ENCODE peak calls at places on chromosome 13, in nine cellular contexts. One of them, this sample, is unnamed.

GRCh38 chr13:30142502-30143211 is 164.7 kb downstream of the KATNAL1 start:
- DNase-seq in body of pancreas: peak
- DNase-seq in GM12865: peak
- DNase-seq in keratinocyte: peak
- DNase-seq in GM23248: peak
- DNase-seq in iPS DF 6.9: no peak
- DNase-seq in IMR-90: peak
- DNase-seq in tibial nerve: no peak
- DNase-seq in AG10803: peak
- DNase-seq in this sample: no peak

GRCh38 chr13:51134763-51135365 is 23.8 kb upstream of the C13orf42 start:
- DNase-seq in keratinocyte: no peak
- DNase-seq in GM12865: no peak
- DNase-seq in tibial nerve: no peak
- DNase-seq in IMR-90: no peak
- DNase-seq in AG10803: no peak
- DNase-seq in iPS DF 6.9: no peak
- DNase-seq in GM23248: no peak
- DNase-seq in body of pancreas: no peak
- DNase-seq in this sample: no peak

GRCh38 chr13:21389124-21389523 is 70.0 kb downstream of the ZDHHC20 start:
- DNase-seq in IMR-90: no peak
- DNase-seq in body of pancreas: no peak
- DNase-seq in GM12865: no peak
- DNase-seq in keratinocyte: no peak
- DNase-seq in GM23248: no peak
- DNase-seq in iPS DF 6.9: no peak
- DNase-seq in AG10803: no peak
- DNase-seq in tibial nerve: no peak
- DNase-seq in this sample: no peak

GRCh38 chr13:68358218-68358817 is 1128.2 kb upstream of the PCDH9 start:
- DNase-seq in body of pancreas: no peak
- DNase-seq in AG10803: no peak
- DNase-seq in GM12865: no peak
- DNase-seq in keratinocyte: no peak
- DNase-seq in IMR-90: no peak
- DNase-seq in GM23248: no peak
- DNase-seq in tibial nerve: no peak
- DNase-seq in iPS DF 6.9: no peak
- DNase-seq in this sample: no peak

GRCh38 chr13:102707465-102707864 is 12.6 kb upstream of the METTL21C start:
- DNase-seq in tibial nerve: no peak
- DNase-seq in iPS DF 6.9: no peak
- DNase-seq in IMR-90: peak
- DNase-seq in GM12865: no peak
- DNase-seq in AG10803: peak
- DNase-seq in keratinocyte: peak
- DNase-seq in body of pancreas: no peak
- DNase-seq in GM23248: peak
- DNase-seq in this sample: no peak

GRCh38 chr13:65907656-65908441 is 1322.3 kb downstream of the PCDH9 start:
- DNase-seq in body of pancreas: no peak
- DNase-seq in GM12865: no peak
- DNase-seq in iPS DF 6.9: no peak
- DNase-seq in keratinocyte: no peak
- DNase-seq in AG10803: peak
- DNase-seq in tibial nerve: no peak
- DNase-seq in GM23248: no peak
- DNase-seq in IMR-90: peak
- DNase-seq in this sample: no peak

GRCh38 chr13:44313674-44314073 is 60.0 kb upstream of the SERP2 start:
- DNase-seq in keratinocyte: no peak
- DNase-seq in body of pancreas: no peak
- DNase-seq in GM23248: peak
- DNase-seq in tibial nerve: no peak
- DNase-seq in GM12865: peak
- DNase-seq in iPS DF 6.9: no peak
- DNase-seq in AG10803: peak
- DNase-seq in IMR-90: peak
- DNase-seq in this sample: no peak

GRCh38 chr13:28423010-28423409 is 71.9 kb downstream of the FLT1 start:
- DNase-seq in IMR-90: no peak
- DNase-seq in AG10803: no peak
- DNase-seq in tibial nerve: peak
- DNase-seq in GM12865: peak
- DNase-seq in keratinocyte: no peak
- DNase-seq in body of pancreas: no peak
- DNase-seq in GM23248: no peak
- DNase-seq in iPS DF 6.9: no peak
- DNase-seq in this sample: peak

GRCh38 chr13:49265822-49266221 is 18.1 kb downstream of the CDADC1 start:
- DNase-seq in GM12865: no peak
- DNase-seq in keratinocyte: no peak
- DNase-seq in body of pancreas: no peak
- DNase-seq in AG10803: peak
- DNase-seq in GM23248: peak
- DNase-seq in tibial nerve: no peak
- DNase-seq in IMR-90: peak
- DNase-seq in iPS DF 6.9: no peak
- DNase-seq in this sample: no peak

GRCh38 chr13:29676535-29676934 is 81.0 kb upstream of the SLC7A1 start:
- DNase-seq in GM23248: peak
- DNase-seq in AG10803: peak
- DNase-seq in keratinocyte: no peak
- DNase-seq in iPS DF 6.9: no peak
- DNase-seq in body of pancreas: peak
- DNase-seq in IMR-90: peak
- DNase-seq in GM12865: no peak
- DNase-seq in tibial nerve: no peak
- DNase-seq in this sample: no peak

GRCh38 chr13:69641773-69642172 is 465.9 kb upstream of the ATXN8OS start:
- DNase-seq in IMR-90: no peak
- DNase-seq in GM23248: no peak
- DNase-seq in keratinocyte: no peak
- DNase-seq in GM12865: no peak
- DNase-seq in tibial nerve: no peak
- DNase-seq in iPS DF 6.9: no peak
- DNase-seq in body of pancreas: no peak
- DNase-seq in AG10803: no peak
- DNase-seq in this sample: no peak

GRCh38 chr13:85833938-85834337 is 34.7 kb upstream of the SLITRK6 start:
- DNase-seq in GM23248: no peak
- DNase-seq in GM12865: no peak
- DNase-seq in iPS DF 6.9: no peak
- DNase-seq in keratinocyte: no peak
- DNase-seq in IMR-90: no peak
- DNase-seq in AG10803: no peak
- DNase-seq in body of pancreas: no peak
- DNase-seq in tibial nerve: no peak
- DNase-seq in this sample: no peak

GRCh38 chr13:61706899-61707298 is 291.2 kb upstream of the PCDH20 start:
- DNase-seq in body of pancreas: no peak
- DNase-seq in keratinocyte: no peak
- DNase-seq in iPS DF 6.9: no peak
- DNase-seq in GM12865: no peak
- DNase-seq in GM23248: no peak
- DNase-seq in tibial nerve: no peak
- DNase-seq in AG10803: no peak
- DNase-seq in IMR-90: no peak
- DNase-seq in this sample: no peak

GRCh38 chr13:99065250-99066015 is 87.6 kb upstream of the DOCK9 start:
- DNase-seq in iPS DF 6.9: no peak
- DNase-seq in GM23248: no peak
- DNase-seq in AG10803: no peak
- DNase-seq in body of pancreas: no peak
- DNase-seq in keratinocyte: no peak
- DNase-seq in tibial nerve: no peak
- DNase-seq in IMR-90: no peak
- DNase-seq in GM12865: no peak
- DNase-seq in this sample: no peak
- H3K4me3 ChIP-seq in iPS DF 6.9: no peak
- H3K4me3 ChIP-seq in GM23248: no peak
- H3K4me3 ChIP-seq in AG10803: no peak
- H3K4me3 ChIP-seq in body of pancreas: no peak
- H3K4me3 ChIP-seq in keratinocyte: no peak
- H3K4me3 ChIP-seq in tibial nerve: no peak
- H3K4me3 ChIP-seq in IMR-90: no peak
- H3K4me3 ChIP-seq in GM12865: no peak
- H3K4me3 ChIP-seq in this sample: no peak

GRCh38 chr13:41916173-41916954 is 44.5 kb downstream of the VWA8 start:
- DNase-seq in GM23248: peak
- DNase-seq in keratinocyte: no peak
- DNase-seq in tibial nerve: no peak
- DNase-seq in GM12865: peak
- DNase-seq in AG10803: peak
- DNase-seq in body of pancreas: no peak
- DNase-seq in IMR-90: peak
- DNase-seq in iPS DF 6.9: no peak
- DNase-seq in this sample: no peak
- H3K4me3 ChIP-seq in GM23248: peak
- H3K4me3 ChIP-seq in keratinocyte: no peak
- H3K4me3 ChIP-seq in tibial nerve: no peak
- H3K4me3 ChIP-seq in GM12865: peak
- H3K4me3 ChIP-seq in AG10803: peak
- H3K4me3 ChIP-seq in body of pancreas: no peak
- H3K4me3 ChIP-seq in IMR-90: no peak
- H3K4me3 ChIP-seq in iPS DF 6.9: no peak
- H3K4me3 ChIP-seq in this sample: no peak

GRCh38 chr13:66994498-66995365 is 235.4 kb downstream of the PCDH9 start:
- DNase-seq in body of pancreas: no peak
- DNase-seq in GM23248: no peak
- DNase-seq in GM12865: peak
- DNase-seq in IMR-90: no peak
- DNase-seq in keratinocyte: no peak
- DNase-seq in AG10803: no peak
- DNase-seq in tibial nerve: no peak
- DNase-seq in iPS DF 6.9: no peak
- DNase-seq in this sample: no peak
- H3K4me3 ChIP-seq in body of pancreas: no peak
- H3K4me3 ChIP-seq in GM23248: peak
- H3K4me3 ChIP-seq in GM12865: no peak
- H3K4me3 ChIP-seq in IMR-90: peak
- H3K4me3 ChIP-seq in keratinocyte: no peak
- H3K4me3 ChIP-seq in AG10803: peak
- H3K4me3 ChIP-seq in tibial nerve: peak
- H3K4me3 ChIP-seq in iPS DF 6.9: no peak
- H3K4me3 ChIP-seq in this sample: no peak

DNA sequence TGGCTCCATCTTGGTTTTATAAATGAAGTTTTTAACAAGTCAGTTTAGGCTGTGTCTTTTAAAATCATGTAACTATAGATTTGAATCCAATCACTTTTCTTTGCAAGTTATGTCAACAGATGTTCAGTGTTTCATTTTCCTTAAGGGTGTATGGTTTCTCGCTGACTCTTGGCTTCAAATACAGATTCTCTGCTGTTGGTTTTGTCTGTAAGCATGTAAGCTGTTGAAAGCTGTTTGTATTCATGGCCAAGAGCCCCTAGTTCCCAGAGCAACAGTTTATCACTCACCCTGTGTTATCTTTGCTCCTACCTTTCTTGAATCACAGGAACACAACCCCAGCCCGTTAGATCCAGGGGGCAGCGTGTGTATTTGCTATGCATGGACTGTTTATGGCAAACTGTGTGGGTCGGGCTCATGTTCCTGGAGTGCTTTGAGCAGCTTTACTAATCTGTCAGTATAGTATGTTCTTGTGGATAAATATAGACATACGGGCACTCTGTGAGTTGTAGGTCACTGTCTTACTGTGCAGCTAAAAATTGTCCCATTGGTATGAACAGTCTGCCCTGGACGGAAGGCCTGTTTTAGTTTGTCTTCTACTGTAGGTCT is 28.8 kb downstream of the FRY start:
- DNase-seq in GM23248: no peak
- DNase-seq in tibial nerve: no peak
- DNase-seq in keratinocyte: no peak
- DNase-seq in body of pancreas: no peak
- DNase-seq in iPS DF 6.9: no peak
- DNase-seq in GM12865: no peak
- DNase-seq in AG10803: no peak
- DNase-seq in IMR-90: peak
- DNase-seq in this sample: no peak
- H3K4me3 ChIP-seq in GM23248: no peak
- H3K4me3 ChIP-seq in tibial nerve: no peak
- H3K4me3 ChIP-seq in keratinocyte: no peak
- H3K4me3 ChIP-seq in body of pancreas: no peak
- H3K4me3 ChIP-seq in iPS DF 6.9: no peak
- H3K4me3 ChIP-seq in GM12865: no peak
- H3K4me3 ChIP-seq in AG10803: no peak
- H3K4me3 ChIP-seq in IMR-90: no peak
- H3K4me3 ChIP-seq in this sample: no peak

GRCh38 chr13:99454518-99455183 is 46.6 kb upstream of the TM9SF2 start:
- DNase-seq in iPS DF 6.9: no peak
- DNase-seq in tibial nerve: no peak
- DNase-seq in AG10803: no peak
- DNase-seq in keratinocyte: no peak
- DNase-seq in GM23248: no peak
- DNase-seq in IMR-90: no peak
- DNase-seq in GM12865: no peak
- DNase-seq in body of pancreas: no peak
- DNase-seq in this sample: no peak
- H3K4me3 ChIP-seq in iPS DF 6.9: no peak
- H3K4me3 ChIP-seq in tibial nerve: no peak
- H3K4me3 ChIP-seq in AG10803: no peak
- H3K4me3 ChIP-seq in keratinocyte: no peak
- H3K4me3 ChIP-seq in GM23248: no peak
- H3K4me3 ChIP-seq in IMR-90: no peak
- H3K4me3 ChIP-seq in GM12865: no peak
- H3K4me3 ChIP-seq in body of pancreas: no peak
- H3K4me3 ChIP-seq in this sample: no peak

DNA sequence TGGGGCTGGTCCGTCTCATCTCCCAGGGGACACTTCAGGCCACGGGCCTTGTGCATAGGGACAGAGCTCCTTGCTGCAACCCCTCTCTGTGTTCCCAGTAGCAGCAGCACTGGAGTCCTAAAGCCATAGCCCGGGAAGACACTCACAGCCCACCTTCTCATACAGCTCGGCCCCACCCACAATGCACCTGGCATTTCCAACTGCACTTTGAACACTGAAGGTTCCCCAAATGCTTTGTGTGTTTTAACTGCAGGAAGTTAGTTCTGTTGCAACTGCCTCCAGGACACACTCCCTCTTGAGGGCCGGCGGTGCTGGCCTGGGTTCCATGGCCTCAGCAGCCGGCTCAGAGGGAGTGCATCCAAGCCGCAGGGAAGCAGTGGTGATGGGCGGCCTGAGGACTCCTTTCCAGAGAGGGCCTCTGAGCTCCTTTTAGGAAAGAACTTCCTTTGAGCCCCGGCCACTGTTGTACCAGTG is 22.7 kb upstream of the TMEM255B start:
- DNase-seq in GM12865: no peak
- DNase-seq in iPS DF 6.9: no peak
- DNase-seq in AG10803: no peak
- DNase-seq in body of pancreas: no peak
- DNase-seq in tibial nerve: no peak
- DNase-seq in keratinocyte: no peak
- DNase-seq in GM23248: no peak
- DNase-seq in IMR-90: no peak
- DNase-seq in this sample: peak
- H3K4me3 ChIP-seq in GM12865: no peak
- H3K4me3 ChIP-seq in iPS DF 6.9: no peak
- H3K4me3 ChIP-seq in AG10803: no peak
- H3K4me3 ChIP-seq in body of pancreas: no peak
- H3K4me3 ChIP-seq in tibial nerve: no peak
- H3K4me3 ChIP-seq in keratinocyte: no peak
- H3K4me3 ChIP-seq in GM23248: no peak
- H3K4me3 ChIP-seq in IMR-90: no peak
- H3K4me3 ChIP-seq in this sample: no peak

GRCh38 chr13:42992585-42993122 is 613 bp upstream of the EPSTI1 start:
- DNase-seq in keratinocyte: no peak
- DNase-seq in IMR-90: no peak
- DNase-seq in body of pancreas: no peak
- DNase-seq in GM23248: no peak
- DNase-seq in AG10803: no peak
- DNase-seq in GM12865: peak
- DNase-seq in tibial nerve: no peak
- DNase-seq in iPS DF 6.9: no peak
- DNase-seq in this sample: no peak
- H3K4me3 ChIP-seq in keratinocyte: peak
- H3K4me3 ChIP-seq in IMR-90: no peak
- H3K4me3 ChIP-seq in body of pancreas: peak
- H3K4me3 ChIP-seq in GM23248: peak
- H3K4me3 ChIP-seq in AG10803: peak
- H3K4me3 ChIP-seq in GM12865: peak
- H3K4me3 ChIP-seq in tibial nerve: peak
- H3K4me3 ChIP-seq in iPS DF 6.9: no peak
- H3K4me3 ChIP-seq in this sample: peak